ENCODE peak calls at places on chromosome X, in five cellular contexts. O is neural crest cell; B is activated CD4-positive, alpha-beta T cell treated with anti-CD3 and anti-CD28 coated beads, Interleukin-2, amount 10 ng/mL, durations not matched to agents 7 days and 5 days; K is B cell; W is endodermal cell. J is an unnamed sample.

GRCh38 chrX:71365356-71365875 is 741 bp upstream of the TAF1 start:
- DNase-seq in K (no peak), O (no peak), B (no peak), W (no peak), J (no peak)

GRCh38 chrX:17007134-17007768 is 60.8 kb downstream of the REPS2 start:
- DNase-seq in W (peak), K (no peak), B (no peak), O (no peak), J (no peak)

GRCh38 chrX:44770111-44770510 is 73.7 kb upstream of the DUSP21 start:
- DNase-seq in W (no peak), K (no peak), B (no peak), O (no peak), J (no peak)

GRCh38 chrX:43269201-43269600 is 386.9 kb upstream of the MAOA start:
- DNase-seq in K (no peak), O (no peak), B (no peak), W (no peak), J (no peak)

GRCh38 chrX:110795645-110796510 is at the start of gene CHRDL1:
- DNase-seq in O (peak), K (no peak), W (peak), B (no peak), J (peak)

GRCh38 chrX:140157611-140158010 is 192.3 kb upstream of the CXorf66 start:
- DNase-seq in W (no peak), K (no peak), O (peak), B (no peak), J (no peak)

GRCh38 chrX:19280636-19281035 is 63.1 kb upstream of the PDHA1 start:
- DNase-seq in O (no peak), K (no peak), W (no peak), B (no peak), J (no peak)

GRCh38 chrX:44223150-44223549 is 120.3 kb downstream of the EFHC2 start:
- DNase-seq in K (no peak), B (no peak), W (no peak), O (no peak), J (no peak)

GRCh38 chrX:153598541-153599191 is at the start of gene CCNQ:
- DNase-seq in K (no peak), B (peak), O (no peak), W (peak), J (no peak)

GRCh38 chrX:17377047-17377692 is 2.2 kb downstream of the NHS start:
- DNase-seq in O (peak), K (no peak), B (no peak), W (peak), J (no peak)

GRCh38 chrX:66015152-66015827 is 24.6 kb downstream of the VSIG4 start:
- DNase-seq in W (no peak), B (peak), K (peak), O (no peak), J (no peak)

GRCh38 chrX:136806891-136807410 is 26.2 kb upstream of the ARHGEF6 start:
- DNase-seq in B (no peak), K (no peak), O (no peak), W (no peak), J (no peak)

GRCh38 chrX:152154050-152154449 is 15.7 kb upstream of the MAGEA10 start:
- DNase-seq in W (peak), O (no peak), B (no peak), K (no peak), J (no peak)

GRCh38 chrX:11462136-11462535 is 168.9 kb downstream of the AMELX start:
- DNase-seq in W (no peak), O (no peak), K (no peak), B (no peak), J (no peak)

GRCh38 chrX:31540313-31540712 is 468.5 kb upstream of the FTHL17 start:
- DNase-seq in W (no peak), O (no peak), B (no peak), K (no peak), J (no peak)

J was measured in NT2/D1.